ENCODE peak calls at places on chromosome 20, in four cellular contexts. W, R, L and Z are unnamed samples.

GRCh38 chr20:19074828-19075516 is 137.5 kb upstream of the SLC24A3 start:
- ATAC-seq in R (peak), W (no peak), L (peak), Z (peak)

GRCh38 chr20:47487175-47487917 is 14.3 kb upstream of the NCOA3 start:
- ATAC-seq in W (peak), R (peak), L (peak), Z (peak)

GRCh38 chr20:36575066-36575743 is 1.8 kb downstream of the TGIF2 start:
- ATAC-seq in R (peak), L (peak), W (peak), Z (peak)

GRCh38 chr20:50278684-50279531 is 88.3 kb downstream of the CEBPB start:
- ATAC-seq in R (no peak), L (no peak), W (peak), Z (peak)

GRCh38 chr20:12721636-12722035 is 287.1 kb upstream of the SPTLC3 start:
- ATAC-seq in R (no peak), L (no peak), W (no peak), Z (no peak)

GRCh38 chr20:17943343-17943742 is 25.3 kb downstream of the SNX5 start:
- ATAC-seq in R (no peak), W (no peak), L (no peak), Z (no peak)

GRCh38 chr20:1204547-1204946 is 1.3 kb downstream of the C20orf202 start:
- ATAC-seq in R (no peak), W (peak), L (no peak), Z (no peak)

GRCh38 chr20:56628873-56629463 is at the start of gene TFAP2C:
- ATAC-seq in L (peak), W (peak), R (peak), Z (peak)

GRCh38 chr20:50399917-50400704 is 110.1 kb upstream of the PTPN1 start:
- ATAC-seq in R (no peak), L (no peak), W (peak), Z (no peak)